ENCODE peak calls at places on chromosomes 1 and 21, in nine cellular contexts. K is tibial artery; R is GM12865; C is stimulated activated naive CD4-positive, alpha-beta T cell treated with Interleukin-2 at 50 U/mL for 16 hours; L is hippocampal formation; X is spleen; N is stimulated activated CD4-positive, alpha-beta T cell treated with anti-CD3 and anti-CD28 coated beads, Interleukin-2, amount 100 ng/mL, for 4 hours; E is omental fat pad; I is KG1. Y is an unnamed sample.

GRCh38 chr1:213399695-213400094 is 348.7 kb downstream of the RPS6KC1 start:
- DNase-seq in I (no peak), N (no peak), R (no peak), E (no peak), X (no peak), C (no peak), L (no peak), K (no peak), Y (no peak)

GRCh38 chr1:114113801-114114750 is 39.6 kb downstream of the SYT6 start:
- DNase-seq in L (no peak), C (no peak), E (no peak), R (no peak), X (no peak), N (no peak), K (peak), I (peak), Y (peak)

GRCh38 chr1:241102652-241103051 is 254.4 kb downstream of the RGS7 start:
- DNase-seq in K (no peak), N (no peak), E (no peak), I (no peak), X (no peak), L (no peak), R (no peak), C (no peak), Y (no peak)

GRCh38 chr1:6260961-6261614 is at the start of gene GPR153:
- DNase-seq in K (no peak), C (peak), I (no peak), E (no peak), R (peak), L (no peak), X (no peak), N (peak), Y (peak)

GRCh38 chr1:19661721-19662228 is 2.9 kb upstream of the HTR6 start:
- DNase-seq in L (peak), E (no peak), X (no peak), K (no peak), I (peak), C (peak), R (peak), N (peak), Y (peak)

GRCh38 chr1:47190807-47191206 is 971 bp upstream of the PDZK1IP1 start:
- DNase-seq in R (no peak), K (no peak), X (peak), E (peak), I (no peak), N (no peak), L (no peak), C (no peak), Y (no peak)

GRCh38 chr1:161733526-161733925 is 12.2 kb downstream of the FCRLB start:
- DNase-seq in N (no peak), E (no peak), C (no peak), L (no peak), X (no peak), R (no peak), K (no peak), I (no peak), Y (peak)

GRCh38 chr1:180881806-180882509 is 30.7 kb upstream of the KIAA1614 start:
- DNase-seq in E (no peak), N (no peak), R (peak), X (no peak), L (peak), K (no peak), I (no peak), C (no peak), Y (peak)

GRCh38 chr1:25609921-25610320 is 6.7 kb upstream of the MAN1C1 start:
- DNase-seq in L (no peak), C (no peak), E (no peak), X (no peak), N (no peak), K (no peak), I (no peak), R (no peak), Y (no peak)

GRCh38 chr1:223770621-223771315 is 58.4 kb downstream of the CAPN2 start:
- DNase-seq in X (no peak), K (no peak), E (no peak), R (no peak), C (no peak), N (no peak), L (no peak), I (no peak), Y (no peak)

GRCh38 chr21:17925900-17926299 is 106.7 kb upstream of the C21orf91 start:
- DNase-seq in K (no peak), X (no peak), E (no peak), R (peak), C (no peak), N (no peak), I (peak), L (peak), Y (no peak)

GRCh38 chr1:157105988-157106812 is 6.6 kb upstream of the ETV3L start:
- DNase-seq in L (peak), E (no peak), X (peak), K (no peak), I (no peak), R (peak), N (no peak), C (no peak), Y (peak)

GRCh38 chr1:21539933-21540332 is 30.7 kb downstream of the ALPL start:
- DNase-seq in R (no peak), C (no peak), I (no peak), E (no peak), L (no peak), K (no peak), X (no peak), N (no peak), Y (no peak)

GRCh38 chr1:59107516-59107915 is 189.4 kb upstream of the FGGY start:
- DNase-seq in X (no peak), C (no peak), R (no peak), E (no peak), N (no peak), L (peak), K (peak), I (no peak), Y (no peak)

GRCh38 chr21:15414057-15414456 is 315.7 kb upstream of the USP25 start:
- DNase-seq in K (no peak), L (no peak), E (no peak), N (no peak), I (no peak), R (peak), C (no peak), X (no peak), Y (no peak)

GRCh38 chr1:8408151-8408839 is 90.4 kb downstream of the SLC45A1 start:
- DNase-seq in X (no peak), R (no peak), E (peak), N (no peak), L (no peak), K (peak), C (no peak), I (no peak), Y (no peak)

GRCh38 chr1:110188116-110188618 is 21.9 kb upstream of the KCNC4 start:
- DNase-seq in N (no peak), E (no peak), L (no peak), X (no peak), I (no peak), K (no peak), C (no peak), R (no peak), Y (peak)

GRCh38 chr21:24428539-24429186 is 1178.6 kb downstream of the MRPL39 start:
- DNase-seq in N (no peak), L (no peak), C (no peak), R (no peak), X (no peak), K (no peak), E (no peak), I (no peak), Y (no peak)

GRCh38 chr1:219350621-219351020 is 176.9 kb downstream of the LYPLAL1 start:
- DNase-seq in I (no peak), K (no peak), N (no peak), X (no peak), L (no peak), E (no peak), R (no peak), C (no peak), Y (no peak)

GRCh38 chr1:208165659-208166058 is 78.5 kb downstream of the PLXNA2 start:
- DNase-seq in C (no peak), K (no peak), N (no peak), E (no peak), I (no peak), X (no peak), L (no peak), R (no peak), Y (no peak)

GRCh38 chr1:16260814-16261213 is 23.8 kb upstream of the CPLANE2 start:
- DNase-seq in E (no peak), N (no peak), K (no peak), R (no peak), C (no peak), I (no peak), X (no peak), L (no peak), Y (no peak)

GRCh38 chr1:226419284-226419683 is 11.4 kb upstream of the PARP1 start:
- DNase-seq in N (no peak), X (no peak), E (no peak), R (no peak), L (peak), K (no peak), I (no peak), C (no peak), Y (no peak)

GRCh38 chr1:9235560-9235959 is 986 bp downstream of the H6PD start:
- DNase-seq in C (no peak), L (no peak), K (no peak), R (no peak), I (no peak), E (no peak), N (no peak), X (no peak), Y (no peak)

GRCh38 chr1:113091988-113092602 is 19.1 kb downstream of the LRIG2 start:
- DNase-seq in K (no peak), I (no peak), L (no peak), C (no peak), N (no peak), X (no peak), R (no peak), E (no peak), Y (no peak)

GRCh38 chr1:59601032-59601431 is 213.7 kb upstream of the HOOK1 start:
- DNase-seq in K (no peak), C (no peak), R (no peak), X (no peak), N (no peak), L (no peak), I (no peak), E (no peak), Y (no peak)

GRCh38 chr1:23563755-23564374 is 4.6 kb upstream of the ID3 start:
- DNase-seq in C (no peak), N (no peak), K (no peak), E (no peak), L (no peak), X (no peak), I (no peak), R (no peak), Y (no peak)

GRCh38 chr1:248243204-248243603 is 12.0 kb downstream of the OR2M4 start:
- DNase-seq in I (peak), C (no peak), L (peak), N (no peak), E (no peak), K (no peak), X (peak), R (peak), Y (no peak)

GRCh38 chr21:45255381-45256020 is 32.2 kb downstream of the POFUT2 start:
- DNase-seq in E (no peak), I (no peak), X (peak), K (peak), L (no peak), R (peak), N (no peak), C (no peak), Y (no peak)

GRCh38 chr1:223747838-223748335 is 35.5 kb downstream of the CAPN2 start:
- DNase-seq in C (no peak), L (no peak), N (no peak), E (no peak), R (peak), I (no peak), K (no peak), X (no peak), Y (no peak)

GRCh38 chr1:109821221-109821669 is 57.5 kb upstream of the EPS8L3 start:
- DNase-seq in N (no peak), R (no peak), C (peak), K (peak), I (no peak), L (no peak), E (peak), X (peak), Y (peak)

GRCh38 chr1:231808990-231809389 is 182.4 kb downstream of the DISC1 start:
- DNase-seq in X (no peak), L (no peak), I (no peak), R (no peak), E (no peak), C (no peak), N (no peak), K (peak), Y (no peak)

GRCh38 chr21:41750051-41750450 is 16.8 kb downstream of the RIPK4 start:
- DNase-seq in I (no peak), C (no peak), L (no peak), E (no peak), R (no peak), N (no peak), K (no peak), X (no peak), Y (peak)

GRCh38 chr1:193368302-193368701 is 181.9 kb upstream of the B3GALT2 start:
- DNase-seq in I (no peak), R (peak), N (no peak), C (no peak), E (no peak), L (no peak), X (no peak), K (no peak), Y (no peak)

GRCh38 chr1:199383791-199384190 is 643.7 kb upstream of the NR5A2 start:
- DNase-seq in L (no peak), E (no peak), C (no peak), X (no peak), K (no peak), I (no peak), R (no peak), N (no peak), Y (no peak)

Y was measured in PC-9.